ENCODE peak calls at places on chromosome 17, in eight cellular contexts. S is heart left ventricle, I is right atrium auricular region, D is HFF-Myc, Z is body of pancreas, O is omental fat pad, B is A549, Y is fibroblast of pulmonary artery. G is an unnamed sample.

GRCh38 chr17:8651013-8651412 is 20.5 kb upstream of the MYH10 start:
- DNase-seq in Z (no peak), B (no peak), D (no peak), I (no peak), O (no peak), Y (no peak), S (no peak), G (no peak)

GRCh38 chr17:73720187-73720834 is 76.1 kb upstream of the SDK2 start:
- DNase-seq in I (no peak), O (no peak), S (no peak), Y (no peak), D (no peak), B (no peak), Z (no peak), G (no peak)

GRCh38 chr17:66667491-66668030 is 167.4 kb upstream of the CACNG5 start:
- DNase-seq in O (no peak), D (no peak), S (no peak), B (no peak), Z (no peak), I (no peak), Y (no peak), G (no peak)

GRCh38 chr17:58402047-58402446 is 15.3 kb downstream of the RNF43 start:
- DNase-seq in B (no peak), O (no peak), Y (peak), S (no peak), Z (no peak), I (no peak), D (no peak), G (no peak)

GRCh38 chr17:79147791-79148506 is 73.3 kb downstream of the ENGASE start:
- DNase-seq in Z (no peak), B (no peak), S (no peak), D (no peak), Y (no peak), O (no peak), I (no peak), G (no peak)

GRCh38 chr17:17685775-17686291 is 4.6 kb downstream of the RAI1 start:
- DNase-seq in D (peak), S (no peak), Y (peak), B (peak), I (no peak), Z (no peak), O (no peak), G (no peak)

GRCh38 chr17:50117202-50118040 is 12.5 kb downstream of the SAMD14 start:
- DNase-seq in Y (peak), B (peak), I (no peak), D (no peak), S (peak), Z (peak), O (no peak), G (peak)

GRCh38 chr17:13576661-13577526 is 24.8 kb downstream of the HS3ST3A1 start:
- DNase-seq in O (no peak), S (no peak), Y (no peak), B (no peak), Z (no peak), I (no peak), D (no peak), G (no peak)

GRCh38 chr17:10266477-10266876 is 68.1 kb upstream of the GAS7 start:
- DNase-seq in D (no peak), Z (no peak), S (no peak), O (no peak), B (no peak), Y (no peak), I (no peak), G (no peak)

GRCh38 chr17:34222732-34223486 is 32.2 kb upstream of the CCL2 start:
- DNase-seq in Y (no peak), B (no peak), O (no peak), S (no peak), I (no peak), D (no peak), Z (no peak), G (no peak)

GRCh38 chr17:39110435-39111136 is 40.9 kb downstream of the PLXDC1 start:
- DNase-seq in O (no peak), Z (peak), Y (no peak), S (no peak), I (no peak), D (no peak), B (no peak), G (no peak)

GRCh38 chr17:18009609-18010420 is 29.2 kb downstream of the ATPAF2 start:
- DNase-seq in Y (no peak), B (no peak), Z (no peak), O (no peak), I (no peak), S (no peak), D (no peak), G (no peak)

GRCh38 chr17:4023220-4023619 is 59.0 kb upstream of the ATP2A3 start:
- DNase-seq in I (no peak), O (no peak), Y (no peak), Z (no peak), D (no peak), B (no peak), S (no peak), G (no peak)

GRCh38 chr17:82236142-82236971 is 7.5 kb downstream of the SLC16A3 start:
- DNase-seq in Y (peak), I (no peak), Z (peak), B (peak), D (no peak), O (no peak), S (no peak), G (peak)

GRCh38 chr17:38428150-38428642 is at the start of gene ARHGAP23:
- DNase-seq in Z (peak), Y (peak), S (peak), I (no peak), B (peak), D (no peak), O (no peak), G (peak)

GRCh38 chr17:34354637-34355036 is 1.6 kb upstream of the CCL13 start:
- DNase-seq in Z (no peak), I (no peak), Y (peak), B (no peak), O (no peak), S (no peak), D (no peak), G (no peak)

GRCh38 chr17:40021471-40021961 is 6.3 kb downstream of the CSF3 start:
- DNase-seq in B (peak), I (no peak), O (no peak), Z (no peak), S (no peak), Y (peak), D (peak), G (no peak)

GRCh38 chr17:12398636-12399035 is 267.1 kb upstream of the MYOCD start:
- DNase-seq in Y (no peak), Z (no peak), S (no peak), I (no peak), D (no peak), O (no peak), B (no peak), G (no peak)

GRCh38 chr17:45320349-45320930 is 3.6 kb upstream of the MAP3K14 start:
- DNase-seq in O (no peak), B (no peak), Y (no peak), D (no peak), I (no peak), S (no peak), Z (no peak), G (no peak)

GRCh38 chr17:32191306-32191705 is 49.0 kb downstream of the RHOT1 start:
- DNase-seq in Y (peak), S (no peak), D (no peak), B (no peak), Z (no peak), I (no peak), O (no peak), G (no peak)

GRCh38 chr17:82371333-82372062 is at the start of gene UTS2R:
- DNase-seq in Y (no peak), S (no peak), I (no peak), O (no peak), D (no peak), Z (no peak), B (no peak), G (no peak)

GRCh38 chr17:76049239-76049638 is 22.1 kb upstream of the EVPL start:
- DNase-seq in S (no peak), I (no peak), B (no peak), O (no peak), D (no peak), Y (no peak), Z (no peak), G (no peak)

GRCh38 chr17:65609749-65610148 is 48.3 kb upstream of the AXIN2 start:
- DNase-seq in O (no peak), I (no peak), B (no peak), Z (no peak), S (no peak), D (no peak), Y (peak), G (no peak)

GRCh38 chr17:79960788-79961522 is 74.7 kb downstream of the TBC1D16 start:
- DNase-seq in Z (no peak), O (no peak), B (no peak), I (no peak), S (no peak), Y (peak), D (no peak), G (no peak)

GRCh38 chr17:78114831-78115723 is 13.5 kb downstream of the TMC6 start:
- DNase-seq in Y (no peak), S (peak), Z (no peak), O (no peak), I (no peak), B (no peak), D (no peak), G (no peak)

DNA sequence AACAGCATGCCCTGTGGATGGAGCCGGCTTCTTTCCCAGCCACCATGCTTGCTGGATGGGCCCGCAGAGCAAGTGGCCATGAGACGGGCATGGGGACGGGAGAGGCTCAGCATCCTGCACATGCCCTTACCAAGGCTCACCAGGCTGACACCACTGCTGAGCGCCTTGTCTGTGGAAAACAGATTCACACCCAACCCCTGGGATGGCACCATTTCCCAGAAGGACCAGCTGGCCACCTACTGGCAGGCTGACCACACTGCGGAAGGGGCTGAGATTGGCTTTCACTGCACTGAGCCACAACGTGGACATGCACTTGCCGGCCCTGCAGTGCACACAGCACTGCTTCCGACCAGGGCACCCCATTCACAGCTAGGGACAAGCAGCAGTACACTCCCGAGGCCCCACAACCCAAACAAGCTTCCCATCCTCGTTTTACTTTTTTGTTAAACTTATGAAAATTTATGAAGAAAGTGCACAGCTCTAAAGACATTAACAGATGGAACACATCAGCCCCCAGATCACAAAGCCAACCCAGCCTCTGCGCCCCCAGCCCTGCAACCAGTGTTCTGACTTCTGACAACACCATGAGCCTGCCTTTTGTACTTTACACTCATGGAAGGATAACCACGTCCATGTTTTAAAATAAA is 13.9 kb upstream of the KRTAP17-1 start:
- DNase-seq in O (no peak), S (no peak), B (peak), I (no peak), Y (peak), Z (peak), D (peak), G (no peak)
- TF ChIP-seq CTCF in O (no peak), S (peak), B (peak), I (peak), Y (peak), Z (peak), D (peak), G (no peak)

GRCh38 chr17:22278302-22279275 is 586.3 kb downstream of the KCNJ18 start:
- DNase-seq in B (no peak), O (no peak), D (no peak), Z (no peak), I (peak), S (no peak), Y (no peak), G (peak)

GRCh38 chr17:22273308-22273707 is 581.0 kb downstream of the KCNJ18 start:
- DNase-seq in I (no peak), Z (no peak), O (no peak), S (no peak), B (no peak), Y (no peak), D (no peak), G (no peak)

GRCh38 chr17:22272363-22273146 is 580.2 kb downstream of the KCNJ18 start:
- DNase-seq in O (no peak), D (no peak), B (no peak), Z (no peak), Y (no peak), S (no peak), I (no peak), G (no peak)

GRCh38 chr17:22277595-22277994 is 585.3 kb downstream of the KCNJ18 start:
- DNase-seq in D (no peak), Z (no peak), S (no peak), I (no peak), O (no peak), B (no peak), Y (no peak), G (no peak)
- TF ChIP-seq CTCF in D (no peak), Z (no peak), S (no peak), I (no peak), O (no peak), B (no peak), Y (no peak), G (no peak)

GRCh38 chr17:44083250-44083849 is 12.8 kb downstream of the G6PC3 start:
- DNase-seq in D (no peak), Z (no peak), S (no peak), O (no peak), I (no peak), Y (no peak), B (peak), G (no peak)

GRCh38 chr17:44082206-44082605 is 11.7 kb downstream of the G6PC3 start:
- DNase-seq in O (no peak), D (no peak), Z (no peak), I (no peak), B (no peak), S (no peak), Y (no peak), G (no peak)

GRCh38 chr17:44084921-44085320 is 14.4 kb downstream of the G6PC3 start:
- DNase-seq in B (no peak), I (no peak), Z (no peak), S (no peak), D (no peak), O (no peak), Y (no peak), G (no peak)

GRCh38 chr17:44081681-44082080 is 11.1 kb downstream of the G6PC3 start:
- DNase-seq in S (no peak), B (no peak), Y (no peak), O (no peak), D (no peak), I (no peak), Z (no peak), G (no peak)

GRCh38 chr17:44084131-44084538 is 13.6 kb downstream of the G6PC3 start:
- DNase-seq in D (no peak), B (peak), Y (no peak), I (no peak), S (no peak), O (no peak), Z (no peak), G (no peak)
- TF ChIP-seq CTCF in D (peak), B (peak), Y (peak), I (peak), S (no peak), O (no peak), Z (peak), G (no peak)

GRCh38 chr17:41734949-41735313 is 488 bp upstream of the HAP1 start:
- DNase-seq in S (no peak), Y (no peak), B (no peak), Z (no peak), D (no peak), O (no peak), I (no peak), G (no peak)
- TF ChIP-seq CTCF in S (no peak), Y (no peak), B (no peak), Z (no peak), D (no peak), O (no peak), I (no peak), G (no peak)

GRCh38 chr17:42202159-42202558 is 7.9 kb upstream of the GHDC start:
- DNase-seq in O (no peak), B (no peak), I (no peak), Y (no peak), Z (no peak), D (no peak), S (no peak), G (no peak)

GRCh38 chr17:42200702-42201101 is 6.4 kb upstream of the GHDC start:
- DNase-seq in O (no peak), B (no peak), Z (peak), S (peak), D (no peak), Y (peak), I (peak), G (no peak)

GRCh38 chr17:42202696-42203095 is 8.4 kb upstream of the GHDC start:
- DNase-seq in S (no peak), Y (peak), O (no peak), B (no peak), I (no peak), D (no peak), Z (no peak), G (no peak)

GRCh38 chr17:42201155-42201772 is 7.0 kb upstream of the GHDC start:
- DNase-seq in O (no peak), D (no peak), Y (peak), S (no peak), I (no peak), B (no peak), Z (peak), G (no peak)

DNA sequence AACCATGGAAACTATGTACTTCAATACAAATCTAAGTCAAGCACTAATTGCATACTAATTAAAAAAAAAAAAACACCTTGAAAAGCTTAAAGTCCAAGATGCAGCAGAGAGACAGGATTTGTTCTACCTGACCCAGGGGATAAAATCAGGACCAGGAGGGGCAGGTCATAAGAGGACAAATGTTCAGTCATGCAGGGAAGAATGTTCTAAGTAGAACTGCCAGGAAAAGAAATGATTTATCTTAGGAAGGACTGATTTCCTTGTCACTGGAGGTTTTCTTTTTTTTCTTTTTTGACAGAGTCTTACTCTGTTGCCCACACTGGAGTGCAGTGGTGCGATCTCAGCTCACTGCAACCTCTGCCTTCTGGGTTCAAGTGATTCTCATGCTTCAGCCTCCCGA is 9.1 kb upstream of the GHDC start:
- DNase-seq in Y (no peak), Z (no peak), I (no peak), O (no peak), D (no peak), S (no peak), B (no peak), G (no peak)
- TF ChIP-seq CTCF in Y (no peak), Z (no peak), I (no peak), O (no peak), D (no peak), S (no peak), B (no peak), G (no peak)

GRCh38 chr17:55266051-55266957 is 1.5 kb downstream of the HLF start:
- DNase-seq in B (no peak), Z (no peak), S (peak), I (no peak), Y (no peak), O (no peak), D (no peak), G (no peak)

GRCh38 chr17:55264640-55265298 is at the start of gene HLF:
- DNase-seq in B (peak), S (peak), I (peak), Y (peak), Z (peak), O (peak), D (no peak), G (peak)

GRCh38 chr17:55264273-55264639 is 504 bp upstream of the HLF start:
- DNase-seq in D (no peak), Z (no peak), S (peak), I (no peak), B (no peak), Y (no peak), O (no peak), G (no peak)

GRCh38 chr17:55266958-55267688 is 2.4 kb downstream of the HLF start:
- DNase-seq in Z (no peak), B (no peak), S (no peak), I (no peak), D (no peak), O (no peak), Y (no peak), G (no peak)

DNA sequence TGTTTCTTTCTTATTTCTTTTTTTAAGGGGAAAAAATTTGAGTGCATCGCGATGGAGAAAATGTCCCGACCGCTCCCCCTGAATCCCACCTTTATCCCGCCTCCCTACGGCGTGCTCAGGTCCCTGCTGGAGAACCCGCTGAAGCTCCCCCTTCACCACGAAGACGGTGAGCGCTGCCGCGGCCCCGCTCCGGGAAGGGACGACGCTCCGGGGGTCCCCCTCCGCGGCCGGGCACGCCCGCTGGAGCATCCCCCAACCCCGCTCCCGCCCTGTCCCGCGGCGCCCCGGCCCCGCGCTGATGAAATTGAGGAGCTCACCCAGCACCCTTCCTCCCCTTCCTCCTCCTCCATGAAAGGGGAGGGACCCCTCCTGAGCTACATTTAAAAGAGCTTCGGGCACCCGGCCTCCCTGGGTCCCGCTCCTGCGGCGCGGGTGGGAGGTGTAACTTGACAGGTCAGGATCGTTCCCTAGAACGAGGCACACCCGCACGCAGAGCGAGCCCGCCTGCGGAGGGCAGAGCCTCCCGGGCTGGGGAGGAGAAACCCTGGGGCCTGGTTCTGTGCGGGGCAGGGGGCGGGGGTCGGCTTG is 768 bp downstream of the HLF start:
- DNase-seq in O (no peak), S (peak), B (no peak), I (no peak), Z (no peak), D (no peak), Y (no peak), G (no peak)
- TF ChIP-seq CTCF in O (no peak), S (no peak), B (no peak), I (no peak), Z (no peak), D (no peak), Y (no peak), G (no peak)

GRCh38 chr17:20008242-20009051 is 712 bp upstream of the SPECC1 start:
- DNase-seq in S (peak), O (peak), I (no peak), B (peak), D (no peak), Y (peak), Z (peak), G (peak)

GRCh38 chr17:20010886-20011402 is 1.8 kb downstream of the SPECC1 start:
- DNase-seq in S (no peak), Z (no peak), I (no peak), O (no peak), Y (no peak), B (no peak), D (no peak), G (no peak)

GRCh38 chr17:20009052-20009301 is 182 bp upstream of the SPECC1 start:
- DNase-seq in D (no peak), O (no peak), Y (no peak), B (peak), I (no peak), Z (no peak), S (no peak), G (no peak)

GRCh38 chr17:20010099-20010863 is 1.1 kb downstream of the SPECC1 start:
- DNase-seq in D (no peak), S (peak), O (no peak), Z (peak), B (peak), Y (peak), I (peak), G (no peak)

GRCh38 chr17:20009302-20010098 is at the start of gene SPECC1:
- DNase-seq in D (no peak), S (peak), Z (peak), O (peak), Y (peak), B (peak), I (peak), G (peak)
- TF ChIP-seq CTCF in D (no peak), S (peak), Z (peak), O (no peak), Y (peak), B (peak), I (peak), G (peak)

G was measured in activated B cell treated with CpG ODN at 0.5 μM for 24 hours.